ENCODE peak calls at places on chromosomes 2 and 18, in six cellular contexts. V is lung, N is progenitor cell of endocrine pancreas, A is ascending aorta, D is cardiac muscle cell, U is fibroblast of mammary gland. L is an unnamed sample.
A peak's percentile ranks its signal among the peaks of the same experiment; 100 is the strongest.

GRCh38 chr18:44915213-44915612 is 234.5 kb downstream of the SETBP1 start:
- DNase-seq in N (no peak), D (no peak), U (peak; percentile 29), V (no peak), A (no peak), L (no peak)

GRCh38 chr2:99424391-99424790 is 65.4 kb downstream of the REV1 start:
- DNase-seq in D (no peak), N (no peak), A (no peak), U (no peak), V (no peak), L (no peak)

GRCh38 chr2:238039151-238039550 is 21.6 kb upstream of the SCLY start:
- DNase-seq in D (no peak), N (no peak), U (no peak), V (no peak), A (no peak), L (no peak)

GRCh38 chr2:10307561-10308156 is 5.0 kb downstream of the HPCAL1 start:
- DNase-seq in D (peak; percentile 85), V (no peak), N (no peak), A (no peak), U (no peak), L (no peak)

GRCh38 chr2:20650412-20650879 is 452 bp downstream of the HS1BP3 start:
- DNase-seq in A (no peak), U (peak; percentile 54), D (peak; percentile 41), N (no peak), V (no peak), L (no peak)

GRCh38 chr2:127726158-127726880 is 25.0 kb downstream of the SFT2D3 start:
- DNase-seq in N (no peak), D (no peak), U (no peak), A (no peak), V (no peak), L (no peak)

GRCh38 chr2:58387701-58388100 is 146.6 kb upstream of the FANCL start:
- DNase-seq in V (no peak), A (no peak), D (no peak), U (no peak), N (no peak), L (no peak)

GRCh38 chr2:135457279-135457678 is 73.7 kb downstream of the ZRANB3 start:
- DNase-seq in V (no peak), N (no peak), D (no peak), A (no peak), U (no peak), L (no peak)

GRCh38 chr2:20509766-20510490 is 63.1 kb downstream of the RHOB start:
- DNase-seq in N (no peak), D (peak; percentile 56), U (peak; percentile 61), V (peak; percentile 76), A (no peak), L (no peak)

GRCh38 chr2:160220001-160220400 is 19.9 kb upstream of the ITGB6 start:
- DNase-seq in U (no peak), N (no peak), D (no peak), V (no peak), A (no peak), L (no peak)

GRCh38 chr2:160221391-160222276 is 21.6 kb upstream of the ITGB6 start:
- DNase-seq in U (peak; percentile 80), N (peak; percentile 14), A (no peak), D (peak; percentile 82), V (peak; percentile 83), L (no peak)

GRCh38 chr2:160222546-160223281 is 22.6 kb upstream of the ITGB6 start:
- DNase-seq in A (no peak), N (no peak), U (no peak), V (no peak), D (no peak), L (no peak)

GRCh38 chr2:160223560-160223959 is 23.5 kb upstream of the ITGB6 start:
- DNase-seq in A (no peak), D (no peak), U (no peak), N (no peak), V (no peak), L (no peak)

GRCh38 chr2:160220545-160221009 is 20.5 kb upstream of the ITGB6 start:
- DNase-seq in A (no peak), D (no peak), U (no peak), V (no peak), N (no peak), L (no peak)
- TF ChIP-seq CTCF in A (no peak), D (no peak), U (no peak), V (no peak), N (no peak), L (no peak)

DNA sequence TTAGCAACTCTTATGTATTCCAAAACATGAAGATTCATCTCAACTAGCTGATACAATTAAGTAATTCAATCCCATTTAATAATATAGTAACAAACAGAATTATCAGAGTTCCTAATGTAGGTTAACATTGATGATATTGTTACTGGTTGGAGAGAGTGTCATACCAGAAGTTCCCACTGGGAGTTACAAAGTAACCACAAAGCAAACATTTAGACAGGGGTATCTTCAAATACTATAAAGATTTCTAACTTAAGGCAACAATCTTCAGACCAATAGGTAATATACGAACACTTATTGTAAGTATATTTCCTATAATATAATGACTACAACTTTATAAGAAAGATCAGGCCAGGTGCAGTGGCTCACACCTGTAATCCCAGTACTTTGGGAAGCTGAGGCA is 1372.9 kb upstream of the PIK3C3 start:
- DNase-seq in N (no peak), V (no peak), D (no peak), A (no peak), U (no peak), L (no peak)
- TF ChIP-seq CTCF in N (peak; percentile 42), V (no peak), D (no peak), A (no peak), U (no peak), L (no peak)

DNA sequence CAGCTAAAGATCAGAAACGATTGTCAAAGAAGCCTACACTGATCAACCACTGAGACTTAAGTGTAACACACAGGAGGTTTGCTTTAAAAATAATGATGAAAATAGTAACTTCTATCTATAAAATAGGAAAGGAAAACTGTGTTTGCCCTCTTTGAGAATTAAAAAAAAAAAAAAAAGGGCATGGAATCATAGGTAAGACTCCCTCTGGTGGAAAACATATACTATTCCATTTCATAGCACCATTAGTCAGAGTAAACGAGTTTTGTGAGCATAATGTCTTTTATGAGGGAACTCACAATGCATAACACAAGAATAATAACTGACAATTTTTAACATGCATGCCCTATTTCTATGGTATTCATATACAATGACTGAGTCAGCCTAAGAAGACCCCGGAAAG is 36.3 kb downstream of the SLC35F5 start:
- DNase-seq in D (peak; percentile 37), A (no peak), U (peak; percentile 25), V (no peak), N (no peak), L (no peak)
- TF ChIP-seq CTCF in D (peak; percentile 50), A (no peak), U (peak; percentile 52), V (no peak), N (peak; percentile 59), L (no peak)

GRCh38 chr18:76643996-76644395 is 149.0 kb upstream of the ZNF516 start:
- DNase-seq in D (no peak), A (no peak), N (no peak), V (no peak), U (peak; percentile 37), L (no peak)
- TF ChIP-seq CTCF in D (no peak), A (no peak), N (no peak), V (no peak), U (no peak), L (no peak)

DNA sequence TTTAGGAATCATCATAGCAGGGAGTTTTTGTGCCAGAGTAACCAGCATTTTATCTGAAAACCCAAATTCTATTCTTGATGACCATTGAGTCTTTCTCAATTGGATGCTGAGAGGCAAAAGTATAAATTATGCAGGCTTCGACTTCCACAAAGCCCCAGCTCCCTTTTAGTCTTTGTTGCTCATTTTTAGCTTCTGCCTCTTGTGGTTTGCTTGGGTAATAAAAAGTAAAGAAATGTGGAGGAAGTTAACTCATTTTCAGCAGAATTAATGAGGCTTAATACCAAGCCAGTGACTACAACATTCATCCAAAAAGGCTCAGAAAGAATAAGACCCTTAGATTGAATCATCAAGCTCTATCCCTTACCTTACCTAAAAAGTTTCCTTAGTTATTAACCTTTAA is 18.6 kb downstream of the ERMN start:
- DNase-seq in D (no peak), N (no peak), V (no peak), U (no peak), A (no peak), L (no peak)
- TF ChIP-seq CTCF in D (peak; percentile 21), N (no peak), V (no peak), U (peak; percentile 29), A (no peak), L (no peak)